ENCODE peak calls at places on chromosomes 11 and 22, in nine cellular contexts. One of them, this sample, is unnamed.

GRCh38 chr11:60194511-60194910 is 11.6 kb upstream of the MS4A6A start:
- DNase-seq in breast epithelium: no peak
- DNase-seq in cardiac fibroblast: no peak
- DNase-seq in AG04450: no peak
- DNase-seq in AG04449: no peak
- DNase-seq in GM13977: no peak
- DNase-seq in cardiac muscle cell: no peak
- DNase-seq in choroid plexus epithelial cell: no peak
- DNase-seq in natural killer cell: no peak
- DNase-seq in this sample: no peak

GRCh38 chr11:65782816-65783228 is 2.0 kb upstream of the AP5B1 start:
- DNase-seq in breast epithelium: no peak
- DNase-seq in cardiac fibroblast: no peak
- DNase-seq in AG04450: no peak
- DNase-seq in AG04449: no peak
- DNase-seq in GM13977: no peak
- DNase-seq in cardiac muscle cell: no peak
- DNase-seq in choroid plexus epithelial cell: no peak
- DNase-seq in natural killer cell: no peak
- DNase-seq in this sample: no peak

GRCh38 chr22:20644071-20644642 is 129.8 kb upstream of the SERPIND1 start:
- DNase-seq in breast epithelium: no peak
- DNase-seq in cardiac fibroblast: no peak
- DNase-seq in AG04450: no peak
- DNase-seq in AG04449: no peak
- DNase-seq in GM13977: no peak
- DNase-seq in cardiac muscle cell: no peak
- DNase-seq in choroid plexus epithelial cell: no peak
- DNase-seq in natural killer cell: peak
- DNase-seq in this sample: no peak

GRCh38 chr11:17275376-17276235 is 933 bp upstream of the NUCB2 start:
- DNase-seq in breast epithelium: no peak
- DNase-seq in cardiac fibroblast: no peak
- DNase-seq in AG04450: no peak
- DNase-seq in AG04449: no peak
- DNase-seq in GM13977: no peak
- DNase-seq in cardiac muscle cell: no peak
- DNase-seq in choroid plexus epithelial cell: no peak
- DNase-seq in natural killer cell: no peak
- DNase-seq in this sample: peak

GRCh38 chr11:72227316-72228228 is 3.0 kb downstream of the INPPL1 start:
- DNase-seq in breast epithelium: peak
- DNase-seq in cardiac fibroblast: no peak
- DNase-seq in AG04450: no peak
- DNase-seq in AG04449: no peak
- DNase-seq in GM13977: peak
- DNase-seq in cardiac muscle cell: no peak
- DNase-seq in choroid plexus epithelial cell: peak
- DNase-seq in natural killer cell: no peak
- DNase-seq in this sample: peak

GRCh38 chr11:5200582-5200981 is at the start of gene OR51V1:
- DNase-seq in breast epithelium: no peak
- DNase-seq in cardiac fibroblast: no peak
- DNase-seq in AG04450: no peak
- DNase-seq in AG04449: no peak
- DNase-seq in GM13977: no peak
- DNase-seq in cardiac muscle cell: no peak
- DNase-seq in choroid plexus epithelial cell: no peak
- DNase-seq in natural killer cell: no peak
- DNase-seq in this sample: no peak

GRCh38 chr11:94849836-94850235 is 81.7 kb downstream of the AMOTL1 start:
- DNase-seq in breast epithelium: no peak
- DNase-seq in cardiac fibroblast: peak
- DNase-seq in AG04450: no peak
- DNase-seq in AG04449: no peak
- DNase-seq in GM13977: no peak
- DNase-seq in cardiac muscle cell: peak
- DNase-seq in choroid plexus epithelial cell: peak
- DNase-seq in natural killer cell: no peak
- DNase-seq in this sample: no peak

GRCh38 chr22:40477683-40478348 is 107.4 kb downstream of the SGSM3 start:
- DNase-seq in breast epithelium: no peak
- DNase-seq in cardiac fibroblast: no peak
- DNase-seq in AG04450: no peak
- DNase-seq in AG04449: no peak
- DNase-seq in GM13977: no peak
- DNase-seq in cardiac muscle cell: no peak
- DNase-seq in choroid plexus epithelial cell: no peak
- DNase-seq in natural killer cell: no peak
- DNase-seq in this sample: no peak

GRCh38 chr22:35480143-35480542 is 60.5 kb upstream of the RASD2 start:
- DNase-seq in breast epithelium: peak
- DNase-seq in cardiac fibroblast: no peak
- DNase-seq in AG04450: no peak
- DNase-seq in AG04449: no peak
- DNase-seq in GM13977: no peak
- DNase-seq in cardiac muscle cell: peak
- DNase-seq in choroid plexus epithelial cell: no peak
- DNase-seq in natural killer cell: no peak
- DNase-seq in this sample: peak

GRCh38 chr11:5891216-5891800 is 1.7 kb upstream of the OR52E5 start:
- DNase-seq in breast epithelium: no peak
- DNase-seq in cardiac fibroblast: peak
- DNase-seq in AG04450: no peak
- DNase-seq in AG04449: no peak
- DNase-seq in GM13977: peak
- DNase-seq in cardiac muscle cell: peak
- DNase-seq in choroid plexus epithelial cell: peak
- DNase-seq in natural killer cell: no peak
- DNase-seq in this sample: peak

GRCh38 chr22:43490311-43490710 is 78.5 kb downstream of the MPPED1 start:
- DNase-seq in breast epithelium: no peak
- DNase-seq in cardiac fibroblast: no peak
- DNase-seq in AG04450: no peak
- DNase-seq in AG04449: no peak
- DNase-seq in GM13977: no peak
- DNase-seq in cardiac muscle cell: no peak
- DNase-seq in choroid plexus epithelial cell: no peak
- DNase-seq in natural killer cell: no peak
- DNase-seq in this sample: no peak

GRCh38 chr11:125376117-125376516 is 119.9 kb downstream of the FEZ1 start:
- DNase-seq in breast epithelium: peak
- DNase-seq in cardiac fibroblast: peak
- DNase-seq in AG04450: no peak
- DNase-seq in AG04449: no peak
- DNase-seq in GM13977: peak
- DNase-seq in cardiac muscle cell: peak
- DNase-seq in choroid plexus epithelial cell: peak
- DNase-seq in natural killer cell: no peak
- DNase-seq in this sample: no peak

GRCh38 chr22:48091656-48092223 is 1329.3 kb downstream of the TBC1D22A start:
- DNase-seq in breast epithelium: no peak
- DNase-seq in cardiac fibroblast: no peak
- DNase-seq in AG04450: no peak
- DNase-seq in AG04449: no peak
- DNase-seq in GM13977: no peak
- DNase-seq in cardiac muscle cell: no peak
- DNase-seq in choroid plexus epithelial cell: no peak
- DNase-seq in natural killer cell: no peak
- DNase-seq in this sample: no peak

GRCh38 chr11:58047818-58048217 is 17.1 kb downstream of the OR6Q1 start:
- DNase-seq in breast epithelium: no peak
- DNase-seq in cardiac fibroblast: no peak
- DNase-seq in AG04450: no peak
- DNase-seq in AG04449: no peak
- DNase-seq in GM13977: no peak
- DNase-seq in cardiac muscle cell: no peak
- DNase-seq in choroid plexus epithelial cell: no peak
- DNase-seq in natural killer cell: no peak
- DNase-seq in this sample: no peak

GRCh38 chr11:67409781-67410368 is 5.6 kb upstream of the CARNS1 start:
- DNase-seq in breast epithelium: no peak
- DNase-seq in cardiac fibroblast: no peak
- DNase-seq in AG04450: no peak
- DNase-seq in AG04449: no peak
- DNase-seq in GM13977: no peak
- DNase-seq in cardiac muscle cell: no peak
- DNase-seq in choroid plexus epithelial cell: no peak
- DNase-seq in natural killer cell: no peak
- DNase-seq in this sample: peak

GRCh38 chr11:73239571-73240189 is 21.6 kb downstream of the P2RY2 start:
- DNase-seq in breast epithelium: no peak
- DNase-seq in cardiac fibroblast: no peak
- DNase-seq in AG04450: no peak
- DNase-seq in AG04449: no peak
- DNase-seq in GM13977: no peak
- DNase-seq in cardiac muscle cell: no peak
- DNase-seq in choroid plexus epithelial cell: no peak
- DNase-seq in natural killer cell: no peak
- DNase-seq in this sample: no peak

GRCh38 chr11:115657586-115657985 is 153.4 kb upstream of the CADM1 start:
- DNase-seq in breast epithelium: no peak
- DNase-seq in cardiac fibroblast: no peak
- DNase-seq in AG04450: no peak
- DNase-seq in AG04449: no peak
- DNase-seq in GM13977: no peak
- DNase-seq in cardiac muscle cell: no peak
- DNase-seq in choroid plexus epithelial cell: no peak
- DNase-seq in natural killer cell: no peak
- DNase-seq in this sample: no peak

GRCh38 chr22:37669586-37669985 is 5.8 kb upstream of the LGALS1 start:
- DNase-seq in breast epithelium: no peak
- DNase-seq in cardiac fibroblast: no peak
- DNase-seq in AG04450: no peak
- DNase-seq in AG04449: no peak
- DNase-seq in GM13977: no peak
- DNase-seq in cardiac muscle cell: no peak
- DNase-seq in choroid plexus epithelial cell: no peak
- DNase-seq in natural killer cell: no peak
- DNase-seq in this sample: no peak

GRCh38 chr22:50340157-50340879 is 2.8 kb upstream of the PPP6R2 start:
- DNase-seq in breast epithelium: no peak
- DNase-seq in cardiac fibroblast: no peak
- DNase-seq in AG04450: no peak
- DNase-seq in AG04449: no peak
- DNase-seq in GM13977: no peak
- DNase-seq in cardiac muscle cell: peak
- DNase-seq in choroid plexus epithelial cell: peak
- DNase-seq in natural killer cell: peak
- DNase-seq in this sample: no peak

GRCh38 chr22:17951315-17951714 is 73.0 kb downstream of the MICAL3 start:
- DNase-seq in breast epithelium: no peak
- DNase-seq in cardiac fibroblast: no peak
- DNase-seq in AG04450: no peak
- DNase-seq in AG04449: no peak
- DNase-seq in GM13977: no peak
- DNase-seq in cardiac muscle cell: no peak
- DNase-seq in choroid plexus epithelial cell: no peak
- DNase-seq in natural killer cell: no peak
- DNase-seq in this sample: no peak

GRCh38 chr22:40805239-40805638 is 13.9 kb downstream of the SLC25A17 start:
- DNase-seq in breast epithelium: no peak
- DNase-seq in cardiac fibroblast: no peak
- DNase-seq in AG04450: no peak
- DNase-seq in AG04449: no peak
- DNase-seq in GM13977: no peak
- DNase-seq in cardiac muscle cell: no peak
- DNase-seq in choroid plexus epithelial cell: no peak
- DNase-seq in natural killer cell: no peak
- DNase-seq in this sample: no peak

GRCh38 chr11:132559371-132560036 is 972.8 kb downstream of the OPCML start:
- DNase-seq in breast epithelium: no peak
- DNase-seq in cardiac fibroblast: no peak
- DNase-seq in AG04450: no peak
- DNase-seq in AG04449: no peak
- DNase-seq in GM13977: no peak
- DNase-seq in cardiac muscle cell: no peak
- DNase-seq in choroid plexus epithelial cell: peak
- DNase-seq in natural killer cell: no peak
- DNase-seq in this sample: no peak
- TF ChIP-seq CTCF in breast epithelium: no peak
- TF ChIP-seq CTCF in cardiac fibroblast: no peak
- TF ChIP-seq CTCF in AG04450: peak
- TF ChIP-seq CTCF in AG04449: no peak
- TF ChIP-seq CTCF in GM13977: no peak
- TF ChIP-seq CTCF in cardiac muscle cell: peak
- TF ChIP-seq CTCF in choroid plexus epithelial cell: peak
- TF ChIP-seq CTCF in natural killer cell: no peak
- TF ChIP-seq CTCF in this sample: no peak

GRCh38 chr11:86676533-86677154 is 4.2 kb upstream of the ME3 start:
- DNase-seq in breast epithelium: no peak
- DNase-seq in cardiac fibroblast: no peak
- DNase-seq in AG04450: no peak
- DNase-seq in AG04449: no peak
- DNase-seq in GM13977: no peak
- DNase-seq in cardiac muscle cell: peak
- DNase-seq in choroid plexus epithelial cell: no peak
- DNase-seq in natural killer cell: no peak
- DNase-seq in this sample: peak
- TF ChIP-seq CTCF in breast epithelium: no peak
- TF ChIP-seq CTCF in cardiac fibroblast: peak
- TF ChIP-seq CTCF in AG04450: peak
- TF ChIP-seq CTCF in AG04449: no peak
- TF ChIP-seq CTCF in GM13977: peak
- TF ChIP-seq CTCF in cardiac muscle cell: peak
- TF ChIP-seq CTCF in choroid plexus epithelial cell: peak
- TF ChIP-seq CTCF in natural killer cell: no peak
- TF ChIP-seq CTCF in this sample: peak

GRCh38 chr11:61390161-61390560 is 2.2 kb upstream of the TMEM216 start:
- DNase-seq in breast epithelium: no peak
- DNase-seq in cardiac fibroblast: no peak
- DNase-seq in AG04450: no peak
- DNase-seq in AG04449: no peak
- DNase-seq in GM13977: no peak
- DNase-seq in cardiac muscle cell: no peak
- DNase-seq in choroid plexus epithelial cell: no peak
- DNase-seq in natural killer cell: no peak
- DNase-seq in this sample: no peak

GRCh38 chr11:61392991-61393595 is 706 bp downstream of the TMEM216 start:
- DNase-seq in breast epithelium: no peak
- DNase-seq in cardiac fibroblast: peak
- DNase-seq in AG04450: no peak
- DNase-seq in AG04449: no peak
- DNase-seq in GM13977: peak
- DNase-seq in cardiac muscle cell: peak
- DNase-seq in choroid plexus epithelial cell: peak
- DNase-seq in natural killer cell: no peak
- DNase-seq in this sample: peak
- TF ChIP-seq CTCF in breast epithelium: no peak
- TF ChIP-seq CTCF in cardiac fibroblast: no peak
- TF ChIP-seq CTCF in AG04450: peak
- TF ChIP-seq CTCF in AG04449: peak
- TF ChIP-seq CTCF in GM13977: peak
- TF ChIP-seq CTCF in cardiac muscle cell: peak
- TF ChIP-seq CTCF in choroid plexus epithelial cell: peak
- TF ChIP-seq CTCF in natural killer cell: no peak
- TF ChIP-seq CTCF in this sample: peak

DNA sequence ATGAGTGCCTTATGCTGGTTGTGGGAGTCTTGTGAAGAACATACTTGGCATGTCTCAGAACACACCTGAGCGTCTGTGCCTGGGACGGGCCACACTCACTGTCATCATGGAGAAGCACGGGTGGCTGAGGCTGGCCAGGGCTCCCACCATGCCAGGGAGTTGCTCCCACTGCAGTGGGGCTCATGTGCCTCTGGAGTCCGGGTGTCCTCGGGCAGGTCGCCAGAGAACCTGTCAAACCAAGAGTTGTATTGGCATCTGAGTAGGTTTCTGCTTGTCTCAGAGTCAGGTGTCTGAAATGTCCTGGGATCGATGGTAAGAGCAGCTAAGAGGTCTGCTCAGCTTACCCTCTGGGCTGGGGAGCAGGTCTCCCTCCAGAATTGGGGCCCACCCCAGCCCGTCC is 92.1 kb downstream of the BCR start:
- DNase-seq in breast epithelium: no peak
- DNase-seq in cardiac fibroblast: no peak
- DNase-seq in AG04450: no peak
- DNase-seq in AG04449: no peak
- DNase-seq in GM13977: no peak
- DNase-seq in cardiac muscle cell: no peak
- DNase-seq in choroid plexus epithelial cell: no peak
- DNase-seq in natural killer cell: no peak
- DNase-seq in this sample: no peak
- TF ChIP-seq CTCF in breast epithelium: no peak
- TF ChIP-seq CTCF in cardiac fibroblast: no peak
- TF ChIP-seq CTCF in AG04450: no peak
- TF ChIP-seq CTCF in AG04449: no peak
- TF ChIP-seq CTCF in GM13977: no peak
- TF ChIP-seq CTCF in cardiac muscle cell: no peak
- TF ChIP-seq CTCF in choroid plexus epithelial cell: no peak
- TF ChIP-seq CTCF in natural killer cell: no peak
- TF ChIP-seq CTCF in this sample: no peak